ENCODE peak calls at places on chromosomes 16 and 17, in four cellular contexts. U is HepG2, J is A549, M is GM12878. T is an unnamed sample.

GRCh38 chr16:23257682-23258081 is 44.4 kb upstream of the SCNN1B start:
- DNase-seq in U (no peak), J (no peak), M (no peak), T (no peak)

GRCh38 chr17:2214047-2214717 is 89.4 kb downstream of the SMG6 start:
- DNase-seq in J (no peak), U (no peak), M (no peak), T (no peak)

GRCh38 chr17:50626037-50626574 is 8.6 kb upstream of the ABCC3 start:
- DNase-seq in U (peak), M (no peak), J (peak), T (peak)

GRCh38 chr17:81108220-81108619 is 57.1 kb upstream of the PVALEF start:
- DNase-seq in M (no peak), U (no peak), J (no peak), T (no peak)

GRCh38 chr16:48426244-48427135 is 41.3 kb upstream of the SIAH1 start:
- DNase-seq in M (no peak), J (no peak), U (no peak), T (no peak)

GRCh38 chr17:78421534-78422266 is 43.3 kb downstream of the PGS1 start:
- DNase-seq in U (peak), J (peak), M (peak), T (peak)

GRCh38 chr16:80852261-80852872 is 48.0 kb upstream of the CDYL2 start:
- DNase-seq in M (no peak), U (peak), J (peak), T (peak)

GRCh38 chr17:31537558-31537957 is 146.1 kb downstream of the RAB11FIP4 start:
- DNase-seq in U (no peak), M (no peak), J (no peak), T (no peak)

GRCh38 chr17:33234930-33235685 is 58.0 kb downstream of the ASIC2 start:
- DNase-seq in M (no peak), U (no peak), J (peak), T (no peak)

GRCh38 chr17:77311371-77311981 is 170.7 kb downstream of the SEC14L1 start:
- DNase-seq in J (no peak), U (no peak), M (no peak), T (no peak)

GRCh38 chr16:24853830-24854229 is 8.1 kb downstream of the SLC5A11 start:
- DNase-seq in M (no peak), U (no peak), J (peak), T (peak)

GRCh38 chr17:65634533-65634932 is 73.1 kb upstream of the AXIN2 start:
- DNase-seq in J (no peak), M (no peak), U (peak), T (no peak)

GRCh38 chr17:75531724-75532090 is 6.2 kb downstream of the LLGL2 start:
- DNase-seq in M (no peak), U (no peak), J (no peak), T (no peak)

GRCh38 chr16:14372471-14372870 is 257.6 kb downstream of the PARN start:
- DNase-seq in J (no peak), U (no peak), M (no peak), T (peak)

GRCh38 chr17:77566151-77566550 is 392.4 kb upstream of the TNRC6C start:
- DNase-seq in U (no peak), J (no peak), M (no peak), T (no peak)

GRCh38 chr16:24428751-24429150 is 110.6 kb upstream of the RBBP6 start:
- DNase-seq in U (no peak), J (no peak), M (no peak), T (no peak)

GRCh38 chr17:517181-517580 is 164.6 kb upstream of the RPH3AL start:
- DNase-seq in J (no peak), U (no peak), M (no peak), T (no peak)

GRCh38 chr16:66925322-66925840 is at the start of gene RRAD:
- DNase-seq in M (no peak), U (no peak), J (no peak), T (peak)

GRCh38 chr16:70697601-70698170 is 11.8 kb upstream of the MTSS2 start:
- DNase-seq in M (no peak), J (no peak), U (no peak), T (no peak)

GRCh38 chr16:89319883-89320716 is 102.6 kb downstream of the ZNF778 start:
- DNase-seq in U (peak), J (peak), M (peak), T (no peak)

GRCh38 chr17:60169921-60170817 is 20.4 kb downstream of the CA4 start:
- DNase-seq in U (peak), M (no peak), J (no peak), T (no peak)

GRCh38 chr16:85574672-85575475 is 38.2 kb upstream of the GSE1 start:
- DNase-seq in M (no peak), U (no peak), J (no peak), T (no peak)

GRCh38 chr16:20774703-20775362 is 11.0 kb downstream of the ACSM3 start:
- DNase-seq in J (peak), U (peak), M (peak), T (peak)

GRCh38 chr16:14566599-14566998 is 63.5 kb downstream of the PARN start:
- DNase-seq in U (no peak), M (no peak), J (no peak), T (no peak)

GRCh38 chr16:67082100-67082499 is 27.6 kb upstream of the PHAF1 start:
- DNase-seq in U (no peak), M (no peak), J (no peak), T (no peak)

GRCh38 chr17:68351395-68351794 is 60.1 kb downstream of the ARSG start:
- DNase-seq in J (no peak), U (no peak), M (no peak), T (no peak)

GRCh38 chr16:16915771-16916170 is 536.8 kb downstream of the NPIPA7 start:
- DNase-seq in U (no peak), J (no peak), M (no peak), T (no peak)

GRCh38 chr17:78361227-78361683 is 1.4 kb upstream of the SOCS3 start:
- DNase-seq in J (no peak), M (no peak), U (no peak), T (no peak)

GRCh38 chr17:52790359-52790955 is 631.9 kb upstream of the CA10 start:
- DNase-seq in J (no peak), M (no peak), U (no peak), T (no peak)

GRCh38 chr17:69404398-69404797 is 10.1 kb upstream of the MAP2K6 start:
- DNase-seq in J (no peak), M (no peak), U (no peak), T (no peak)

GRCh38 chr16:84687715-84688114 is 12.1 kb upstream of the USP10 start:
- DNase-seq in J (no peak), M (peak), U (no peak), T (no peak)

GRCh38 chr17:61065263-61065773 is 334.3 kb upstream of the TBX2 start:
- DNase-seq in U (peak), J (peak), M (no peak), T (peak)

GRCh38 chr17:77098884-77099545 is 41.8 kb upstream of the SEC14L1 start:
- DNase-seq in M (no peak), J (no peak), U (peak), T (no peak)

GRCh38 chr16:61713787-61714186 is 322.5 kb downstream of the CDH8 start:
- DNase-seq in M (no peak), U (no peak), J (no peak), T (no peak)

GRCh38 chr16:68869492-68870084 is 26.3 kb downstream of the TANGO6 start:
- DNase-seq in M (no peak), J (no peak), U (no peak), T (peak)

GRCh38 chr17:79795795-79796569 is 895 bp downstream of the CBX8 start:
- DNase-seq in M (no peak), U (no peak), J (no peak), T (no peak)
- TF ChIP-seq JUNB in M (no peak), U (no peak), J (no peak), T (no peak)

GRCh38 chr17:6507535-6507934 is 48.8 kb downstream of the PITPNM3 start:
- DNase-seq in U (no peak), J (peak), M (no peak), T (no peak)
- TF ChIP-seq JUNB in U (no peak), J (peak), M (no peak), T (no peak)

GRCh38 chr17:73532441-73532901 is 111.8 kb downstream of the SDK2 start:
- DNase-seq in U (no peak), J (no peak), M (no peak), T (no peak)

GRCh38 chr17:73534575-73534940 is 109.7 kb downstream of the SDK2 start:
- DNase-seq in J (no peak), U (no peak), M (no peak), T (no peak)

GRCh38 chr17:73533801-73534574 is 110.3 kb downstream of the SDK2 start:
- DNase-seq in M (no peak), J (no peak), U (no peak), T (no peak)

GRCh38 chr17:73531171-73531570 is 113.1 kb downstream of the SDK2 start:
- DNase-seq in J (no peak), M (no peak), U (no peak), T (no peak)

DNA sequence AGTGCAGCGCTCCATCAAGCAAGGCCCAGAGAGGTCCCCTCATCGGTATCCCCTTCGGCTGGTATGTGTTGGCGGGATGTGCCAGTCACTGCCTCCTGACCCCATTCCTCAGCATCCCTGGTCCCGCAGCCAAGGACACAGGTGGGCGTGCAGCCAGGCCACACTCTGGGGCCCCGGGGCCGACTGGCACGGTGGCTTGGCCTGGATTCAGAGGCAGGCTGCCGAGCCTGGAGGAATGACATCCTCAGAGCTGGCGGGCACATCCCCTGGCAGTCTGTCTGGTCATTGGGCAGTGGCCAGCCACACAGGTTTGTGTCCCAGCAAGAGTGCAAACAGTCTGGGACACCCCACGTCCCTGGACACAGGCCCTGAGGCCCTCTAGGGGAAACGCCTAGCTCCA is 111.1 kb downstream of the SDK2 start:
- DNase-seq in J (no peak), M (no peak), U (no peak), T (no peak)
- TF ChIP-seq JUNB in J (no peak), M (no peak), U (no peak), T (no peak)

GRCh38 chr16:57013902-57014301 is 24.5 kb downstream of the NLRC5 start:
- DNase-seq in J (no peak), M (no peak), U (no peak), T (no peak)

GRCh38 chr16:57012353-57012752 is 23.0 kb downstream of the NLRC5 start:
- DNase-seq in J (no peak), U (no peak), M (no peak), T (peak)

GRCh38 chr16:57016301-57016700 is 26.9 kb downstream of the NLRC5 start:
- DNase-seq in M (no peak), J (no peak), U (no peak), T (no peak)

GRCh38 chr16:57009641-57010170 is 20.3 kb downstream of the NLRC5 start:
- DNase-seq in M (no peak), J (no peak), U (no peak), T (no peak)

DNA sequence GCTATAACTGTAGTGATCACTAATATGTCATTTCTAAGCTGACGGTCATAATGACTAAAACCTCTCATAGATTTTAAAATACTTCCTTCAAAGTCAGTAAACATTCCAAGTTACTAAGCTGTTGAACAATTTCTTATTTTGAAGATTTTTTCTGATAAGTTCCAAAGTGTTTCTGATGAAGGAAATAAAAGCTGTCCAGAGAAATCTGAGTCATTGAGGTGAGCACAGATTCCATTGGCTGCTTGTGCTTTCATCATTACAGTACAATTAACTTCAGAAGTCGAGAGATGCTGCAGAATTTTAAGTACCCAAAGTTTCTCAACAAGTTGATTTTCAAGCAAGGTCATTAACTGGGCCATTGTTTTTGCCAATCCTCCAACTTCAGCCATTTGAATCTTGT is 23.9 kb downstream of the NLRC5 start:
- DNase-seq in M (no peak), U (no peak), J (no peak), T (no peak)
- TF ChIP-seq JUNB in M (no peak), U (no peak), J (no peak), T (no peak)

GRCh38 chr17:54749157-54749556 is 151.5 kb upstream of the TOM1L1 start:
- DNase-seq in J (no peak), M (no peak), U (peak), T (peak)

DNA sequence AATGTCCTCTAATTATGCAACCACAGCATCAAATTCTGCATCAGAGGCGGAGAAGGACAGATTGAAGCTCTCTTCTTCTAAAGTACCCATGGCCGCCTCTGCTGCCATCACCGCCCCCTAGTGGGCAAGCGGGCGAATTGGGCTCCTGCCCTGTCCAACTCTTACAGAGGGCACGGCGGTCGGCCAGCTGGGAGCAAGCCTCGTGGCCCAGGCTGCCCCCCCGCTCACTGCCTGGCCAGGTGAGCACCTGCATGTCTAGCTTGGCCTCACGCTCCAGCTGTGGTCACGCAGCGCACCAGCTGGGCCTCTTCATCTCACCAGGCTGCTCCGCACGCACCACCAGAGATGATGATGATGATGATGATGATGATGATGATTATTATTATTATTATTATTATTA is 146.1 kb upstream of the TOM1L1 start:
- DNase-seq in M (no peak), U (peak), J (no peak), T (peak)
- TF ChIP-seq JUNB in M (no peak), U (no peak), J (no peak), T (no peak)

DNA sequence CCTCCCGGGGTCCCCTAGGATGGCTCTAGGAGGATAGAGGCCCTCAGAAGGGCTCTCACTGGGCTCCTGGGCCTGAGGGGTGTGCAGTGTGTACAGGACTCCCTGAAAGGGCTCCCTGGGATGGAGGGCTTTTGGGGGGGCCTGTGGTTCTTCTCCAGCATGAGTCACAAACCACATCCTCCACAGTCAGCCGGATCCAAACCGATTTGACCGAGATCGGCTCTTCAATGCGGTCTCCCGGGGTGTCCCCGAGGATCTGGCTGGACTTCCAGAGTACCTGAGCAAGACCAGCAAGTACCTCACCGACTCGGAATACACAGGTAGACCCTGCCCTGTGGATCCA is 4.5 kb downstream of the TRPV2 start:
- DNase-seq in M (no peak), U (no peak), J (no peak), T (no peak)
- TF ChIP-seq JUNB in M (no peak), U (no peak), J (no peak), T (no peak)

T was measured in GM23338.